ENCODE peak calls at places on chromosomes 1 and 21, in eight cellular contexts. One of them, this sample, is unnamed.

GRCh38 chr1:61293986-61294504 is 211.7 kb downstream of the NFIA start:
- DNase-seq in ureter: no peak
- DNase-seq in anterior cingulate cortex: no peak
- DNase-seq in HAP-1: no peak
- DNase-seq in PC-3: peak
- DNase-seq in G401: no peak
- DNase-seq in stromal cell of bone marrow: no peak
- DNase-seq in NCI-H524: no peak
- DNase-seq in this sample: no peak

GRCh38 chr21:44713130-44713529 is 1.8 kb upstream of the TSPEAR start:
- DNase-seq in PC-3: no peak
- DNase-seq in HAP-1: no peak
- DNase-seq in ureter: peak
- DNase-seq in NCI-H524: no peak
- DNase-seq in G401: no peak
- DNase-seq in stromal cell of bone marrow: no peak
- DNase-seq in anterior cingulate cortex: no peak
- DNase-seq in this sample: no peak

GRCh38 chr1:113912594-113913311 is 7.6 kb downstream of the DCLRE1B start:
- DNase-seq in stromal cell of bone marrow: no peak
- DNase-seq in anterior cingulate cortex: peak
- DNase-seq in ureter: no peak
- DNase-seq in HAP-1: no peak
- DNase-seq in G401: peak
- DNase-seq in NCI-H524: peak
- DNase-seq in PC-3: peak
- DNase-seq in this sample: no peak

GRCh38 chr1:235206533-235207201 is 45.6 kb upstream of the RBM34 start:
- DNase-seq in G401: no peak
- DNase-seq in anterior cingulate cortex: no peak
- DNase-seq in PC-3: peak
- DNase-seq in HAP-1: no peak
- DNase-seq in NCI-H524: no peak
- DNase-seq in stromal cell of bone marrow: peak
- DNase-seq in ureter: no peak
- DNase-seq in this sample: no peak

GRCh38 chr1:16206547-16207317 is 5.7 kb downstream of the ARHGEF19 start:
- DNase-seq in NCI-H524: peak
- DNase-seq in PC-3: peak
- DNase-seq in HAP-1: peak
- DNase-seq in ureter: peak
- DNase-seq in anterior cingulate cortex: peak
- DNase-seq in stromal cell of bone marrow: peak
- DNase-seq in G401: peak
- DNase-seq in this sample: peak

GRCh38 chr1:34695580-34695979 is 59.3 kb upstream of the GJB5 start:
- DNase-seq in PC-3: no peak
- DNase-seq in HAP-1: no peak
- DNase-seq in ureter: no peak
- DNase-seq in G401: no peak
- DNase-seq in stromal cell of bone marrow: no peak
- DNase-seq in NCI-H524: no peak
- DNase-seq in anterior cingulate cortex: no peak
- DNase-seq in this sample: no peak

GRCh38 chr1:41500378-41500777 is 15.9 kb upstream of the EDN2 start:
- DNase-seq in stromal cell of bone marrow: no peak
- DNase-seq in HAP-1: no peak
- DNase-seq in PC-3: peak
- DNase-seq in G401: no peak
- DNase-seq in anterior cingulate cortex: no peak
- DNase-seq in ureter: peak
- DNase-seq in NCI-H524: no peak
- DNase-seq in this sample: no peak

GRCh38 chr1:186957339-186957738 is 128.6 kb downstream of the PLA2G4A start:
- DNase-seq in stromal cell of bone marrow: peak
- DNase-seq in HAP-1: no peak
- DNase-seq in ureter: no peak
- DNase-seq in G401: no peak
- DNase-seq in anterior cingulate cortex: no peak
- DNase-seq in NCI-H524: no peak
- DNase-seq in PC-3: no peak
- DNase-seq in this sample: no peak

GRCh38 chr1:34618381-34618780 is 136.5 kb upstream of the GJB5 start:
- DNase-seq in PC-3: no peak
- DNase-seq in stromal cell of bone marrow: no peak
- DNase-seq in HAP-1: no peak
- DNase-seq in NCI-H524: no peak
- DNase-seq in G401: no peak
- DNase-seq in anterior cingulate cortex: no peak
- DNase-seq in ureter: no peak
- DNase-seq in this sample: no peak